ENCODE peak calls at places on chromosomes 5 and 9, in six cellular contexts. A is heart left ventricle, U is Caco-2, Y is H1, M is cardiac muscle cell, P is GM23248. Q is an unnamed sample. For H3K9me3, the result is how much of the 10 kb centered on the place peaks cover.

GRCh38 chr9:17613723-17614122 is 34.9 kb downstream of the SH3GL2 start:
- DNase-seq in A (no peak), U (no peak), Y (no peak), M (no peak), P (peak), Q (no peak)

GRCh38 chr5:74543162-74543995 is 97.1 kb downstream of the ENC1 start:
- DNase-seq in A (no peak), U (no peak), Y (no peak), M (no peak), P (peak), Q (no peak)

GRCh38 chr9:121684381-121685145 is 33.1 kb downstream of the DAB2IP start:
- DNase-seq in A (no peak), U (no peak), Y (peak), M (peak), P (peak), Q (peak)

GRCh38 chr5:151448038-151448985 is 909 bp downstream of the SLC36A1 start:
- DNase-seq in A (no peak), U (peak), Y (no peak), M (peak), P (peak), Q (no peak)

GRCh38 chr9:16328349-16328748 is 542.1 kb downstream of the BNC2 start:
- DNase-seq in A (no peak), U (no peak), Y (no peak), M (no peak), P (no peak), Q (no peak)

GRCh38 chr5:25006734-25007133 is 362.0 kb upstream of the CDH10 start:
- DNase-seq in A (no peak), U (no peak), Y (no peak), M (peak), P (peak), Q (no peak)

GRCh38 chr9:109198736-109199384 is 31.8 kb upstream of the FRRS1L start:
- DNase-seq in A (no peak), U (peak), Y (no peak), M (no peak), P (no peak), Q (no peak)

GRCh38 chr9:101126556-101126955 is 98.0 kb downstream of the PLPPR1 start:
- DNase-seq in A (no peak), U (no peak), Y (no peak), M (no peak), P (no peak), Q (no peak)

GRCh38 chr9:121613009-121613766 is 38.2 kb upstream of the DAB2IP start:
- DNase-seq in A (no peak), U (no peak), Y (no peak), M (no peak), P (no peak), Q (no peak)

GRCh38 chr9:93033541-93033940 is 25.0 kb upstream of the SUSD3 start:
- DNase-seq in A (no peak), U (no peak), Y (no peak), M (no peak), P (no peak), Q (no peak)

GRCh38 chr5:62017092-62017491 is 288.9 kb upstream of the KIF2A start:
- DNase-seq in A (no peak), U (no peak), Y (no peak), M (no peak), P (peak), Q (no peak)

GRCh38 chr9:96486351-96487029 is 36.5 kb downstream of the HABP4 start:
- DNase-seq in A (peak), U (no peak), Y (no peak), M (peak), P (peak), Q (peak)

GRCh38 chr5:31361234-31361633 is 167.7 kb downstream of the CDH6 start:
- DNase-seq in A (no peak), U (no peak), Y (no peak), M (no peak), P (peak), Q (no peak)

GRCh38 chr5:34543687-34544086 is 112.4 kb upstream of the RAI14 start:
- DNase-seq in A (no peak), U (no peak), Y (no peak), M (no peak), P (no peak), Q (no peak)

GRCh38 chr5:34542818-34543217 is 113.3 kb upstream of the RAI14 start:
- DNase-seq in A (no peak), U (no peak), Y (no peak), M (no peak), P (no peak), Q (no peak)

GRCh38 chr5:34538026-34538672 is 118.0 kb upstream of the RAI14 start:
- DNase-seq in A (no peak), U (no peak), Y (no peak), M (no peak), P (peak), Q (no peak)

GRCh38 chr5:34539183-34539582 is 116.9 kb upstream of the RAI14 start:
- DNase-seq in A (no peak), U (no peak), Y (no peak), M (no peak), P (no peak), Q (no peak)

DNA sequence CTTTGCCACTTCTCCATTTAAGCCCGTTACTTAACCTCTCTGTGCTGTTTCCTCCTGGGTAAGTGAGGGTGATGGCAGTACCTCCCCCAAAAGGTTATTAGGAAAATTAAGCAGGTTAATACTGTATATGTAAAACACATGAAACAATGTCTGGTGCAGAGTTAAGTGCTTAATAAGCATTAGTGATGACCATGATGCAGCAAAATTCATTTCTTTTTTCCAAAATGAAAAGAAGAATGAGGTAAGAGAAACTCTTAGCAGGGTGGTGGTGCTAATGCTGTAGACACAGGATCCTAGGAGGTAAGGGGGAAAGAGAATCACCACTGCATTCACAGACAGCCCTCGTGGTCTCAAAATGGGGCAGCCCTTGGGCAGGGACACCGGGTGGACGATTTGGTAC is 115.1 kb upstream of the RAI14 start:
- DNase-seq in A (no peak), U (no peak), Y (no peak), M (no peak), P (no peak), Q (no peak)
- H3K9me3 ChIP-seq in A (under half), U (under half), Y (under half), M (under half), P (under half), Q (under half)

DNA sequence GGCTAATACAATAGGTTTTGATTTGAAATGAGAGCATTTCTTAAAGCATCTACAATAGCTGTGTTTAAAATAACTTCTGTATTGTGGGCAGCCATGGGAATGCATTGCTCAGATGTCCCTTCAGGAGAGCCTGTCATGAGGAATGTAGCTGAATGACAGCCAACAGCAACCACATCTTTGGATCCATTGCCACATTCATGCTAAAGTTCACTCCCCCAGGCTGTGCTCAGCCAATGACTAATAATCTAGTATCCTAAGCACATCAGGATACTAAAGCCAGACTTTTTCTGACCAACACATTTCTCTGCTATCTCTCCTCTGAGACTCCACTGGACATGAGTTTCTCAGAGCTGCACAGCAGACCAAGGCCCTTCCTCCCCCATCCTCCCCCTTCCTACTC is 45.5 kb downstream of the HTR1A start:
- DNase-seq in A (no peak), U (no peak), Y (no peak), M (no peak), P (peak), Q (no peak)
- H3K9me3 ChIP-seq in A (under half), U (under half), Y (under half), M (under half), P (under half), Q (under half)

GRCh38 chr9:138063033-138063432 is 185.5 kb downstream of the CACNA1B start:
- DNase-seq in A (no peak), U (peak), Y (no peak), M (no peak), P (no peak), Q (no peak)
- H3K9me3 ChIP-seq in A (under half), U (under half), Y (under half), M (under half), P (under half), Q (under half)

GRCh38 chr9:137720571-137721110 is 101.8 kb downstream of the EHMT1 start:
- DNase-seq in A (no peak), U (no peak), Y (no peak), M (no peak), P (peak), Q (no peak)

GRCh38 chr9:137716694-137717287 is 98.0 kb downstream of the EHMT1 start:
- DNase-seq in A (no peak), U (no peak), Y (no peak), M (no peak), P (no peak), Q (no peak)

GRCh38 chr9:137721479-137721878 is 102.7 kb downstream of the EHMT1 start:
- DNase-seq in A (no peak), U (no peak), Y (no peak), M (no peak), P (no peak), Q (no peak)

GRCh38 chr9:137717776-137718327 is 99.0 kb downstream of the EHMT1 start:
- DNase-seq in A (no peak), U (no peak), Y (no peak), M (no peak), P (no peak), Q (no peak)

DNA sequence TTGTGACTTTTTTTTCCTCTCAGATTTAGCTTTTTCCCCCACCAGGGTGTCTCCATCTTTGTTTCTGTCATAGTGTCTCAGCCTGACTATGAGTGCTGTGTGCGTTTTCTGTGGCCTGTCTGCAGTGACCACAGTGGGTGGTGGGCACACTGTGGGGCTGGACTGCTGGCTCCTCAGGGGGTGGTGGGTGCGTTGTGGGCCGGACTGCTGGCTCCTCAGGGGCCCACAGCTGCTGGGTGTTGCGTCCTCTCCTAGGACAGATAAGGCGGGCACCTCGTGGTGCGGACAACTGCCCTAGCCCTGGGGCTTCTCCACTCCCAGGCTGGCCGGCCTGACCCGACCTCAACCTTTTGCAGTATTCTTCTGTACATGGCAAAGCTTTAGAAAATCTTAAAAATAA is 100.4 kb downstream of the EHMT1 start:
- DNase-seq in A (no peak), U (no peak), Y (no peak), M (no peak), P (no peak), Q (no peak)
- H3K9me3 ChIP-seq in A (under half), U (under half), Y (under half), M (under half), P (under half), Q (under half)

GRCh38 chr9:135647897-135648296 is 8.6 kb upstream of the GLT6D1 start:
- DNase-seq in A (no peak), U (no peak), Y (no peak), M (no peak), P (no peak), Q (no peak)
- H3K9me3 ChIP-seq in A (half or more), U (half or more), Y (under half), M (under half), P (under half), Q (half or more)

DNA sequence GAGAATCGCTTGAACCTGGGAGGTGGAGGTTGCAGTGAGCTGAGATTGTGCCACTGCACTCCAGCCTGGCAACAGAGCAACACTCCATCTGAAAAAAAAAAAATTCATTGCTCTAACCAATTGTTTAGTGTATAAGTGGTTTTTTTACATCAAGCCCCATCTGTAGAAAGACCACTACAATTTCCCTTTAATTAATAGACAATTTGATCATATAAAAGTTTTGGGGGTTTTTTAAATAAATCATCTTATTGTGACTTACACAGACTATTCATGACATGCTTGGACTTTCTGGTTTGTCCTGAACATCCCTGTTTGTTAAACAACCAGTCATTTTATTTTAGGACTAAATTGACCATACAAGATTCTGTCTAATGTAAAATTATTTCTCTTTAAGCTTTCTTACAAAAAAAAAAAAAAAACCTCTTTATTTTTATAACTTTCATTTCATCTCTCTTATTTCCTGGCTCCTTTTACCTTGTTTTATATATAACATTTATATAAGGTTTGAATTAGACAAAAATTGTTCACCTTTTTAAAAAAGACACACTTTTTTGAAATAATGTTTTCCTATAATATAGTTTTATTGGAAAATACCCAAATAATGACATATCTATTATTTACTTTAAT is 9.8 kb upstream of the FANCC start:
- DNase-seq in A (no peak), U (no peak), Y (no peak), M (no peak), P (no peak), Q (no peak)
- H3K9me3 ChIP-seq in A (under half), U (under half), Y (under half), M (under half), P (under half), Q (under half)

GRCh38 chr5:26231316-26231715 is 807.1 kb downstream of the CDH9 start:
- DNase-seq in A (no peak), U (no peak), Y (no peak), M (no peak), P (no peak), Q (no peak)
- H3K9me3 ChIP-seq in A (under half), U (under half), Y (under half), M (under half), P (under half), Q (half or more)

GRCh38 chr9:22649384-22649783 is 202.8 kb downstream of the DMRTA1 start:
- DNase-seq in A (no peak), U (no peak), Y (no peak), M (no peak), P (peak), Q (no peak)

GRCh38 chr9:22645893-22646292 is 199.3 kb downstream of the DMRTA1 start:
- DNase-seq in A (no peak), U (no peak), Y (no peak), M (no peak), P (peak), Q (no peak)

GRCh38 chr9:22643541-22643940 is 196.9 kb downstream of the DMRTA1 start:
- DNase-seq in A (no peak), U (no peak), Y (no peak), M (no peak), P (peak), Q (no peak)
- H3K9me3 ChIP-seq in A (under half), U (under half), Y (under half), M (under half), P (under half), Q (under half)